ENCODE peak calls at places on chromosomes 13 and 19, in five cellular contexts. I is AG10803; A is A549; P is stimulated activated CD4-positive, alpha-beta T cell treated with anti-CD3 and anti-CD28 coated beads, Interleukin-1b, Interleukin-23, amount 100 ng/mL, for 24 hours; W is BJ. M is an unnamed sample.

GRCh38 chr19:33868821-33869412 is 72.2 kb downstream of the KCTD15 start:
- DNase-seq in I (peak; percentile 31), A (no peak), P (no peak), W (no peak), M (no peak)

GRCh38 chr19:48170817-48171347 is 402 bp downstream of the ZSWIM9 start:
- DNase-seq in I (no peak), A (no peak), P (no peak), W (no peak), M (no peak)

GRCh38 chr13:64274481-64275217 is 2859.0 kb upstream of the PCDH20 start:
- DNase-seq in I (no peak), A (no peak), P (no peak), W (no peak), M (no peak)

GRCh38 chr13:35718084-35718483 is 241.6 kb upstream of the MAB21L1 start:
- DNase-seq in I (no peak), A (peak; percentile 12), P (no peak), W (no peak), M (no peak)

GRCh38 chr13:113781571-113781970 is 22.5 kb downstream of the TMEM255B start:
- DNase-seq in I (no peak), A (no peak), P (no peak), W (no peak), M (peak; percentile 7)

GRCh38 chr13:113226873-113227272 is 17.5 kb downstream of the CUL4A start:
- DNase-seq in I (no peak), A (no peak), P (no peak), W (no peak), M (no peak)

GRCh38 chr13:44249439-44249838 is 124.2 kb upstream of the SERP2 start:
- DNase-seq in I (peak; percentile 83), A (no peak), P (no peak), W (peak; percentile 51), M (no peak)

GRCh38 chr13:38309397-38309796 is 40.3 kb upstream of the UFM1 start:
- DNase-seq in I (no peak), A (no peak), P (no peak), W (no peak), M (no peak)

M was measured in omental fat pad.